ENCODE peak calls at places on chromosomes 12 and 14, in seven cellular contexts. One of them, this sample, is unnamed.

GRCh38 chr12:96193725-96194571 is at the start of gene ELK3:
- DNase-seq in RWPE2: no peak
- DNase-seq in fibroblast of mammary gland: peak; percentile 72
- DNase-seq in dermis microvascular lymphatic vessel endothelial cell: peak; percentile 95
- DNase-seq in activated gamma-delta T cell: peak; percentile 54
- DNase-seq in stimulated activated CD8-positive, alpha-beta memory T cell treated with anti-CD3 and anti-CD28 coated beads, Interleukin-4, amount 100 ng/mL, for 1 hour: no peak
- DNase-seq in NCI-H2171 treated with DMSO at 0.1 percent for 48 hours: peak; percentile 70
- DNase-seq in this sample: peak; percentile 63

GRCh38 chr14:96938946-96939345 is 141.8 kb downstream of the VRK1 start:
- DNase-seq in NCI-H2171 treated with DMSO at 0.1 percent for 48 hours: no peak
- DNase-seq in dermis microvascular lymphatic vessel endothelial cell: no peak
- DNase-seq in stimulated activated CD8-positive, alpha-beta memory T cell treated with anti-CD3 and anti-CD28 coated beads, Interleukin-4, amount 100 ng/mL, for 1 hour: no peak
- DNase-seq in fibroblast of mammary gland: no peak
- DNase-seq in activated gamma-delta T cell: no peak
- DNase-seq in RWPE2: no peak
- DNase-seq in this sample: no peak

GRCh38 chr14:77580964-77581505 is 35.4 kb downstream of the SPTLC2 start:
- DNase-seq in dermis microvascular lymphatic vessel endothelial cell: peak; percentile 68
- DNase-seq in stimulated activated CD8-positive, alpha-beta memory T cell treated with anti-CD3 and anti-CD28 coated beads, Interleukin-4, amount 100 ng/mL, for 1 hour: no peak
- DNase-seq in NCI-H2171 treated with DMSO at 0.1 percent for 48 hours: peak; percentile 74
- DNase-seq in activated gamma-delta T cell: no peak
- DNase-seq in fibroblast of mammary gland: peak; percentile 83
- DNase-seq in RWPE2: no peak
- DNase-seq in this sample: no peak

GRCh38 chr14:57136669-57137068 is 132.0 kb downstream of the EXOC5 start:
- DNase-seq in stimulated activated CD8-positive, alpha-beta memory T cell treated with anti-CD3 and anti-CD28 coated beads, Interleukin-4, amount 100 ng/mL, for 1 hour: no peak
- DNase-seq in fibroblast of mammary gland: no peak
- DNase-seq in dermis microvascular lymphatic vessel endothelial cell: no peak
- DNase-seq in RWPE2: no peak
- DNase-seq in NCI-H2171 treated with DMSO at 0.1 percent for 48 hours: peak; percentile 66
- DNase-seq in activated gamma-delta T cell: no peak
- DNase-seq in this sample: no peak

GRCh38 chr12:45051490-45052105 is 699 bp upstream of the DBX2 start:
- DNase-seq in RWPE2: no peak
- DNase-seq in dermis microvascular lymphatic vessel endothelial cell: no peak
- DNase-seq in stimulated activated CD8-positive, alpha-beta memory T cell treated with anti-CD3 and anti-CD28 coated beads, Interleukin-4, amount 100 ng/mL, for 1 hour: no peak
- DNase-seq in activated gamma-delta T cell: no peak
- DNase-seq in NCI-H2171 treated with DMSO at 0.1 percent for 48 hours: peak; percentile 49
- DNase-seq in fibroblast of mammary gland: peak; percentile 31
- DNase-seq in this sample: no peak

GRCh38 chr12:51915951-51916350 is 8.6 kb downstream of the ACVRL1 start:
- DNase-seq in fibroblast of mammary gland: no peak
- DNase-seq in dermis microvascular lymphatic vessel endothelial cell: no peak
- DNase-seq in activated gamma-delta T cell: no peak
- DNase-seq in NCI-H2171 treated with DMSO at 0.1 percent for 48 hours: no peak
- DNase-seq in stimulated activated CD8-positive, alpha-beta memory T cell treated with anti-CD3 and anti-CD28 coated beads, Interleukin-4, amount 100 ng/mL, for 1 hour: no peak
- DNase-seq in RWPE2: no peak
- DNase-seq in this sample: no peak

GRCh38 chr14:104220225-104221070 is 82.1 kb downstream of the KIF26A start:
- DNase-seq in fibroblast of mammary gland: no peak
- DNase-seq in stimulated activated CD8-positive, alpha-beta memory T cell treated with anti-CD3 and anti-CD28 coated beads, Interleukin-4, amount 100 ng/mL, for 1 hour: no peak
- DNase-seq in dermis microvascular lymphatic vessel endothelial cell: no peak
- DNase-seq in activated gamma-delta T cell: no peak
- DNase-seq in NCI-H2171 treated with DMSO at 0.1 percent for 48 hours: no peak
- DNase-seq in RWPE2: peak; percentile 60
- DNase-seq in this sample: no peak

GRCh38 chr14:103713304-103714062 is 1.8 kb downstream of the XRCC3 start:
- DNase-seq in fibroblast of mammary gland: no peak
- DNase-seq in stimulated activated CD8-positive, alpha-beta memory T cell treated with anti-CD3 and anti-CD28 coated beads, Interleukin-4, amount 100 ng/mL, for 1 hour: no peak
- DNase-seq in dermis microvascular lymphatic vessel endothelial cell: no peak
- DNase-seq in RWPE2: no peak
- DNase-seq in NCI-H2171 treated with DMSO at 0.1 percent for 48 hours: no peak
- DNase-seq in activated gamma-delta T cell: no peak
- DNase-seq in this sample: no peak

GRCh38 chr12:22339691-22340090 is 5.2 kb upstream of the ST8SIA1 start:
- DNase-seq in activated gamma-delta T cell: no peak
- DNase-seq in RWPE2: no peak
- DNase-seq in NCI-H2171 treated with DMSO at 0.1 percent for 48 hours: no peak
- DNase-seq in dermis microvascular lymphatic vessel endothelial cell: no peak
- DNase-seq in fibroblast of mammary gland: no peak
- DNase-seq in stimulated activated CD8-positive, alpha-beta memory T cell treated with anti-CD3 and anti-CD28 coated beads, Interleukin-4, amount 100 ng/mL, for 1 hour: no peak
- DNase-seq in this sample: no peak

GRCh38 chr14:96352708-96353107 is 10.4 kb downstream of the ATG2B start:
- DNase-seq in NCI-H2171 treated with DMSO at 0.1 percent for 48 hours: no peak
- DNase-seq in activated gamma-delta T cell: no peak
- DNase-seq in RWPE2: no peak
- DNase-seq in dermis microvascular lymphatic vessel endothelial cell: no peak
- DNase-seq in fibroblast of mammary gland: no peak
- DNase-seq in stimulated activated CD8-positive, alpha-beta memory T cell treated with anti-CD3 and anti-CD28 coated beads, Interleukin-4, amount 100 ng/mL, for 1 hour: no peak
- DNase-seq in this sample: no peak

GRCh38 chr14:91205449-91205848 is 39.1 kb downstream of the GPR68 start:
- DNase-seq in fibroblast of mammary gland: no peak
- DNase-seq in NCI-H2171 treated with DMSO at 0.1 percent for 48 hours: no peak
- DNase-seq in RWPE2: no peak
- DNase-seq in dermis microvascular lymphatic vessel endothelial cell: no peak
- DNase-seq in stimulated activated CD8-positive, alpha-beta memory T cell treated with anti-CD3 and anti-CD28 coated beads, Interleukin-4, amount 100 ng/mL, for 1 hour: no peak
- DNase-seq in activated gamma-delta T cell: no peak
- DNase-seq in this sample: no peak

GRCh38 chr12:126537961-126538530 is 1472.8 kb downstream of the AACS start:
- DNase-seq in dermis microvascular lymphatic vessel endothelial cell: no peak
- DNase-seq in activated gamma-delta T cell: no peak
- DNase-seq in fibroblast of mammary gland: no peak
- DNase-seq in NCI-H2171 treated with DMSO at 0.1 percent for 48 hours: no peak
- DNase-seq in RWPE2: no peak
- DNase-seq in stimulated activated CD8-positive, alpha-beta memory T cell treated with anti-CD3 and anti-CD28 coated beads, Interleukin-4, amount 100 ng/mL, for 1 hour: no peak
- DNase-seq in this sample: no peak

GRCh38 chr14:73795974-73796373 is 55.7 kb upstream of the PTGR2 start:
- DNase-seq in RWPE2: peak; percentile 89
- DNase-seq in dermis microvascular lymphatic vessel endothelial cell: no peak
- DNase-seq in NCI-H2171 treated with DMSO at 0.1 percent for 48 hours: no peak
- DNase-seq in fibroblast of mammary gland: peak; percentile 54
- DNase-seq in stimulated activated CD8-positive, alpha-beta memory T cell treated with anti-CD3 and anti-CD28 coated beads, Interleukin-4, amount 100 ng/mL, for 1 hour: no peak
- DNase-seq in activated gamma-delta T cell: no peak
- DNase-seq in this sample: no peak

GRCh38 chr12:104522985-104523719 is 66.4 kb downstream of the CHST11 start:
- DNase-seq in NCI-H2171 treated with DMSO at 0.1 percent for 48 hours: peak; percentile 41
- DNase-seq in activated gamma-delta T cell: no peak
- DNase-seq in RWPE2: no peak
- DNase-seq in fibroblast of mammary gland: no peak
- DNase-seq in dermis microvascular lymphatic vessel endothelial cell: no peak
- DNase-seq in stimulated activated CD8-positive, alpha-beta memory T cell treated with anti-CD3 and anti-CD28 coated beads, Interleukin-4, amount 100 ng/mL, for 1 hour: no peak
- DNase-seq in this sample: no peak

This sample was measured in uterus.